ENCODE peak calls at places on chromosome 16, in eight cellular contexts. One of them, this sample, is unnamed.

GRCh38 chr16:80103463-80103862 is 437.3 kb upstream of the DYNLRB2 start:
- DNase-seq in AG20443: no peak
- DNase-seq in thyroid gland: no peak
- DNase-seq in activated naive CD8-positive, alpha-beta T cell treated with anti-CD3 and anti-CD28 coated beads for 36 hours: no peak
- DNase-seq in epithelial cell of prostate: peak
- DNase-seq in stomach: no peak
- DNase-seq in AG09319: no peak
- DNase-seq in AG09309: no peak
- DNase-seq in this sample: no peak

GRCh38 chr16:27347930-27348685 is 34.3 kb downstream of the IL4R start:
- DNase-seq in AG20443: no peak
- DNase-seq in thyroid gland: no peak
- DNase-seq in activated naive CD8-positive, alpha-beta T cell treated with anti-CD3 and anti-CD28 coated beads for 36 hours: no peak
- DNase-seq in epithelial cell of prostate: no peak
- DNase-seq in stomach: no peak
- DNase-seq in AG09319: no peak
- DNase-seq in AG09309: no peak
- DNase-seq in this sample: no peak

GRCh38 chr16:85335584-85336492 is 223.6 kb upstream of the CIBAR2 start:
- DNase-seq in AG20443: peak
- DNase-seq in thyroid gland: no peak
- DNase-seq in activated naive CD8-positive, alpha-beta T cell treated with anti-CD3 and anti-CD28 coated beads for 36 hours: no peak
- DNase-seq in epithelial cell of prostate: no peak
- DNase-seq in stomach: no peak
- DNase-seq in AG09319: no peak
- DNase-seq in AG09309: no peak
- DNase-seq in this sample: no peak

GRCh38 chr16:48030926-48031325 is 124.9 kb downstream of the ABCC12 start:
- DNase-seq in AG20443: no peak
- DNase-seq in thyroid gland: no peak
- DNase-seq in activated naive CD8-positive, alpha-beta T cell treated with anti-CD3 and anti-CD28 coated beads for 36 hours: no peak
- DNase-seq in epithelial cell of prostate: no peak
- DNase-seq in stomach: no peak
- DNase-seq in AG09319: no peak
- DNase-seq in AG09309: no peak
- DNase-seq in this sample: no peak

GRCh38 chr16:68382296-68382718 is 66.0 kb downstream of the SMPD3 start:
- DNase-seq in AG20443: no peak
- DNase-seq in thyroid gland: no peak
- DNase-seq in activated naive CD8-positive, alpha-beta T cell treated with anti-CD3 and anti-CD28 coated beads for 36 hours: peak
- DNase-seq in epithelial cell of prostate: no peak
- DNase-seq in stomach: peak
- DNase-seq in AG09319: no peak
- DNase-seq in AG09309: no peak
- DNase-seq in this sample: peak

GRCh38 chr16:57045694-57046381 is 46.5 kb upstream of the CPNE2 start:
- DNase-seq in AG20443: peak
- DNase-seq in thyroid gland: peak
- DNase-seq in activated naive CD8-positive, alpha-beta T cell treated with anti-CD3 and anti-CD28 coated beads for 36 hours: peak
- DNase-seq in epithelial cell of prostate: no peak
- DNase-seq in stomach: peak
- DNase-seq in AG09319: peak
- DNase-seq in AG09309: no peak
- DNase-seq in this sample: no peak

GRCh38 chr16:73217654-73218053 is 169.7 kb upstream of the ZFHX3 start:
- DNase-seq in AG20443: no peak
- DNase-seq in thyroid gland: peak
- DNase-seq in activated naive CD8-positive, alpha-beta T cell treated with anti-CD3 and anti-CD28 coated beads for 36 hours: no peak
- DNase-seq in epithelial cell of prostate: no peak
- DNase-seq in stomach: no peak
- DNase-seq in AG09319: no peak
- DNase-seq in AG09309: no peak
- DNase-seq in this sample: no peak

GRCh38 chr16:70737377-70738082 is 51.7 kb upstream of the MTSS2 start:
- DNase-seq in AG20443: peak
- DNase-seq in thyroid gland: no peak
- DNase-seq in activated naive CD8-positive, alpha-beta T cell treated with anti-CD3 and anti-CD28 coated beads for 36 hours: peak
- DNase-seq in epithelial cell of prostate: no peak
- DNase-seq in stomach: peak
- DNase-seq in AG09319: peak
- DNase-seq in AG09309: peak
- DNase-seq in this sample: no peak

GRCh38 chr16:75106351-75107274 is 10.0 kb downstream of the LDHD start:
- DNase-seq in AG20443: no peak
- DNase-seq in thyroid gland: no peak
- DNase-seq in activated naive CD8-positive, alpha-beta T cell treated with anti-CD3 and anti-CD28 coated beads for 36 hours: no peak
- DNase-seq in epithelial cell of prostate: no peak
- DNase-seq in stomach: no peak
- DNase-seq in AG09319: no peak
- DNase-seq in AG09309: no peak
- DNase-seq in this sample: no peak

GRCh38 chr16:13958438-13958837 is 38.5 kb downstream of the ERCC4 start:
- DNase-seq in AG20443: no peak
- DNase-seq in thyroid gland: no peak
- DNase-seq in activated naive CD8-positive, alpha-beta T cell treated with anti-CD3 and anti-CD28 coated beads for 36 hours: no peak
- DNase-seq in epithelial cell of prostate: no peak
- DNase-seq in stomach: no peak
- DNase-seq in AG09319: no peak
- DNase-seq in AG09309: no peak
- DNase-seq in this sample: no peak

GRCh38 chr16:1964046-1964505 is 550 bp downstream of the RPS2 start:
- DNase-seq in AG20443: no peak
- DNase-seq in thyroid gland: no peak
- DNase-seq in activated naive CD8-positive, alpha-beta T cell treated with anti-CD3 and anti-CD28 coated beads for 36 hours: no peak
- DNase-seq in epithelial cell of prostate: no peak
- DNase-seq in stomach: no peak
- DNase-seq in AG09319: no peak
- DNase-seq in AG09309: no peak
- DNase-seq in this sample: peak

GRCh38 chr16:87580855-87581261 is 21.4 kb upstream of the JPH3 start:
- DNase-seq in AG20443: no peak
- DNase-seq in thyroid gland: no peak
- DNase-seq in activated naive CD8-positive, alpha-beta T cell treated with anti-CD3 and anti-CD28 coated beads for 36 hours: peak
- DNase-seq in epithelial cell of prostate: no peak
- DNase-seq in stomach: no peak
- DNase-seq in AG09319: no peak
- DNase-seq in AG09309: peak
- DNase-seq in this sample: no peak

GRCh38 chr16:1422076-1422475 is 1.5 kb upstream of the UQCC4 start:
- DNase-seq in AG20443: no peak
- DNase-seq in thyroid gland: peak
- DNase-seq in activated naive CD8-positive, alpha-beta T cell treated with anti-CD3 and anti-CD28 coated beads for 36 hours: no peak
- DNase-seq in epithelial cell of prostate: no peak
- DNase-seq in stomach: no peak
- DNase-seq in AG09319: no peak
- DNase-seq in AG09309: no peak
- DNase-seq in this sample: no peak

GRCh38 chr16:78566397-78567073 is 467.1 kb downstream of the WWOX start:
- DNase-seq in AG20443: no peak
- DNase-seq in thyroid gland: no peak
- DNase-seq in activated naive CD8-positive, alpha-beta T cell treated with anti-CD3 and anti-CD28 coated beads for 36 hours: no peak
- DNase-seq in epithelial cell of prostate: no peak
- DNase-seq in stomach: no peak
- DNase-seq in AG09319: no peak
- DNase-seq in AG09309: no peak
- DNase-seq in this sample: peak

GRCh38 chr16:1024126-1024525 is 42.6 kb downstream of the SOX8 start:
- DNase-seq in AG20443: no peak
- DNase-seq in thyroid gland: no peak
- DNase-seq in activated naive CD8-positive, alpha-beta T cell treated with anti-CD3 and anti-CD28 coated beads for 36 hours: no peak
- DNase-seq in epithelial cell of prostate: no peak
- DNase-seq in stomach: no peak
- DNase-seq in AG09319: no peak
- DNase-seq in AG09309: no peak
- DNase-seq in this sample: no peak

GRCh38 chr16:88921603-88921995 is 55.1 kb upstream of the PABPN1L start:
- DNase-seq in AG20443: no peak
- DNase-seq in thyroid gland: no peak
- DNase-seq in activated naive CD8-positive, alpha-beta T cell treated with anti-CD3 and anti-CD28 coated beads for 36 hours: no peak
- DNase-seq in epithelial cell of prostate: no peak
- DNase-seq in stomach: no peak
- DNase-seq in AG09319: no peak
- DNase-seq in AG09309: no peak
- DNase-seq in this sample: no peak

GRCh38 chr16:5031601-5032000 is 2.1 kb downstream of the NAGPA start:
- DNase-seq in AG20443: no peak
- DNase-seq in thyroid gland: no peak
- DNase-seq in activated naive CD8-positive, alpha-beta T cell treated with anti-CD3 and anti-CD28 coated beads for 36 hours: no peak
- DNase-seq in epithelial cell of prostate: no peak
- DNase-seq in stomach: no peak
- DNase-seq in AG09319: no peak
- DNase-seq in AG09309: no peak
- DNase-seq in this sample: no peak